ENCODE peak calls at places on chromosomes 11 and 22, in six cellular contexts. V is K562; G is cardiac muscle cell; O is CD4-positive, alpha-beta memory T cell; H is A549; U is pancreas. Z is an unnamed sample.

GRCh38 chr11:17648528-17648927 is 70.8 kb upstream of the MYOD1 start:
- DNase-seq in U (no peak), V (no peak), G (no peak), H (no peak), O (no peak), Z (no peak)

GRCh38 chr11:76769645-76770586 is 13.2 kb upstream of the TSKU start:
- DNase-seq in U (peak; percentile 71), G (no peak), H (peak; percentile 93), O (no peak), V (no peak), Z (no peak)

GRCh38 chr11:116225236-116225635 is 547.6 kb downstream of the BUD13 start:
- DNase-seq in O (no peak), U (no peak), H (no peak), G (no peak), V (no peak), Z (no peak)

GRCh38 chr11:65488273-65489058 is 10.4 kb upstream of the MALAT1 start:
- DNase-seq in G (no peak), H (no peak), U (no peak), O (peak; percentile 27), V (no peak), Z (no peak)

GRCh38 chr11:110716361-110716760 is 4.1 kb upstream of the ARHGAP20 start:
- DNase-seq in O (no peak), U (no peak), H (no peak), G (no peak), V (no peak), Z (no peak)

GRCh38 chr22:23104109-23104971 is 34.0 kb downstream of the GNAZ start:
- DNase-seq in G (no peak), O (no peak), H (no peak), V (no peak), U (no peak), Z (no peak)

GRCh38 chr11:57751676-57752253 is at the start of gene BTBD18:
- DNase-seq in G (peak; percentile 70), O (no peak), U (peak; percentile 58), H (peak; percentile 57), V (peak; percentile 44), Z (peak; percentile 47)

GRCh38 chr11:132056689-132057088 is 686.3 kb downstream of the NTM start:
- DNase-seq in H (no peak), U (no peak), G (no peak), O (no peak), V (no peak), Z (no peak)

GRCh38 chr11:15097411-15097810 is 17.3 kb upstream of the INSC start:
- DNase-seq in G (no peak), H (no peak), V (no peak), O (no peak), U (no peak), Z (no peak)

GRCh38 chr11:120719348-120719747 is 207.8 kb downstream of the GRIK4 start:
- DNase-seq in V (no peak), H (no peak), U (no peak), G (no peak), O (no peak), Z (no peak)

GRCh38 chr11:123273616-123274015 is 78.6 kb upstream of the CLMP start:
- DNase-seq in V (no peak), G (no peak), O (no peak), H (no peak), U (no peak), Z (no peak)

GRCh38 chr11:45860348-45860747 is 13.1 kb downstream of the CRY2 start:
- DNase-seq in U (no peak), O (no peak), V (no peak), G (no peak), H (no peak), Z (no peak)
- H3K4me1 ChIP-seq in U (peaks cover 34% of the 10 kb centered on the region), O (no peaks in the 10 kb centered on the region), V (no peaks in the 10 kb centered on the region), G (peaks cover 23% of the 10 kb centered on the region), H (no peaks in the 10 kb centered on the region), Z (no peaks in the 10 kb centered on the region)

DNA sequence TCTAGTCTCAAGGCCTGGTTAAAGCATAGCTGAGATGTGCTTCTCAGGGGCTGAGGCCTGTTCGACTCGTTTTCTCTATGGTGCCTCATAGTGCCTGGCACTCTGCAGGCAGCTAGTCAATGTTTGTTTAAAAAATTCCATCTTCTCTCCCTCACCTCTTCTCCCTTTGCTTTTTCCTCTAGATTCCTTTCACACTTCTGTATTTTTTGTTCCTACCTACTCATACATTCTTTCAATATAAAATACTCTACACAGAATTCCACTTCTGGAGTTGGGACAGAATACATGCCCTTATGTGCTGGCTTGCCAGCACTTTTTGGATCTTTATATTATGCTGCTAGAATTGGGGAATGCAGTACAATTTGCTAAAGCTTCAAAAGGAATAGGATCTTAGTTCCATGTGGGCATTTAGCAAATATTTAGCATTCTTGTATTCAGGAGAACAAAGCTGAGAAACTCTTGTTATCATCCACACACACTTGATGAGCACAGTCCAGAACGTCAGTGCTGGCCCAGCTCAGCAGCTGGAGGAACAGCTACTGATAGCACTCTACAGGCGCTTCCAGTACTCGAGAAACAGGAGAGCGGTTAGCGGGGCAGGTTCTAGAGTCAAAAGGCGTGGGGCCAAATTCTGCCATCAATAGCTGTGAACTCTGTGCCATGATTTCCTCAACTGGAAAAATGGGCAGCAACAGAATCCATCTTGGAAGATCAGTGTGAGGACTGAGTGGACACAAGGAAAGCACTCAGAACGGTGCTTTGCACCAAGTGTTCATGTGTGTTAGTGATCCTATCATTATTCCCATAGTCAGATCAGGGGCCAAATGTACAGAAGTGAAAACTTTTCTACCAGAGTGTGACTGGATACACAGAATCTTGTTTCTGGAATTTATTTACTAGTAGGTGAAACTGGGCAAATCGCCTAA is 3.4 kb downstream of the JOSD1 start:
- DNase-seq in O (peak; percentile 39), V (peak; percentile 39), G (peak; percentile 25), U (no peak), H (no peak), Z (no peak)
- H3K4me1 ChIP-seq in O (peaks cover 52% of the 10 kb centered on the region), V (peaks cover 45% of the 10 kb centered on the region), G (peaks cover 22% of the 10 kb centered on the region), U (peaks cover 32% of the 10 kb centered on the region), H (peaks cover 53% of the 10 kb centered on the region), Z (peaks cover 64% of the 10 kb centered on the region)

DNA sequence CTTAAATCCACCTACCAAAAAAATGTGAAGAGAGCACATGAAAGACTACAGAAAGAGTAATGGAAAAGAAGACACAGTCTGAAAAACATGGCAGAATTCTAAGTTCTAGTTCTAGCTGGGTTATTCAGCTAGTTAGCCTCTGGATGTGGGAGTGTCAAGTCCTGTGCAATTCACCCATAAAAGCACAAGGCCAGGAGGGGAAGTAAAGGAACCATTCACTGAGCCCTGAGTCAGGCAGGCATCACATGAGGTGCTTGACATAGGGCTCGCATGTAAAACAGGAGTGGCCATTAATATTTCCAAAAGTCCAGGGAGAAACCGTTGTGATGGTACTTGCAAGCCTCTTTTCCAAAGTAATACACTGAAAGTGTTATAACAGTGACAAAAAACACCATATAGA is 103.7 kb downstream of the GAB2 start:
- DNase-seq in G (no peak), O (no peak), V (no peak), H (no peak), U (no peak), Z (no peak)
- H3K4me1 ChIP-seq in G (peaks cover 16% of the 10 kb centered on the region), O (no peaks in the 10 kb centered on the region), V (peaks cover 59% of the 10 kb centered on the region), H (peaks cover 9% of the 10 kb centered on the region), U (peaks cover 3% of the 10 kb centered on the region), Z (no peaks in the 10 kb centered on the region)

GRCh38 chr22:33474587-33474986 is 416.4 kb upstream of the SYN3 start:
- DNase-seq in O (no peak), V (no peak), H (no peak), U (no peak), G (no peak), Z (no peak)
- H3K4me1 ChIP-seq in O (no peaks in the 10 kb centered on the region), V (no peaks in the 10 kb centered on the region), H (peaks cover 11% of the 10 kb centered on the region), U (no peaks in the 10 kb centered on the region), G (peaks cover 11% of the 10 kb centered on the region), Z (no peaks in the 10 kb centered on the region)

GRCh38 chr11:86589856-86590589 is 82.4 kb downstream of the ME3 start:
- DNase-seq in U (no peak), O (no peak), G (no peak), V (no peak), H (no peak), Z (no peak)
- H3K4me1 ChIP-seq in U (no peaks in the 10 kb centered on the region), O (peaks cover 11% of the 10 kb centered on the region), G (peaks cover 11% of the 10 kb centered on the region), V (peaks cover 11% of the 10 kb centered on the region), H (peaks cover 48% of the 10 kb centered on the region), Z (no peaks in the 10 kb centered on the region)